ENCODE peak calls at places on chromosome 20, in nine cellular contexts. N is left cardiac atrium; W is GM23338; D is GM18507; T is amygdala; P is fibroblast of the conjunctiva; Z is activated naive CD4-positive, alpha-beta T cell; A is T-cell; C is ACHN. K is an unnamed sample.

GRCh38 chr20:30811896-30812671 is 445.4 kb upstream of the DEFB115 start:
- DNase-seq in N (peak; percentile 37), W (peak; percentile 80), D (no peak), T (no peak), P (peak; percentile 12), Z (no peak), A (no peak), C (peak; percentile 16), K (no peak)

GRCh38 chr20:62202083-62202395 is 18.0 kb downstream of the HRH3 start:
- DNase-seq in N (peak; percentile 5), W (no peak), D (no peak), T (no peak), P (no peak), Z (no peak), A (no peak), C (no peak), K (no peak)

GRCh38 chr20:50224553-50225255 is 34.1 kb downstream of the CEBPB start:
- DNase-seq in N (peak; percentile 73), W (peak; percentile 47), D (no peak), T (no peak), P (peak; percentile 68), Z (no peak), A (no peak), C (peak; percentile 26), K (no peak)

GRCh38 chr20:48102076-48102787 is 317.0 kb upstream of the SULF2 start:
- DNase-seq in N (no peak), W (no peak), D (no peak), T (no peak), P (no peak), Z (no peak), A (no peak), C (no peak), K (no peak)

GRCh38 chr20:4112490-4113420 is 97.4 kb upstream of the RNF24 start:
- DNase-seq in N (peak; percentile 53), W (no peak), D (no peak), T (no peak), P (no peak), Z (no peak), A (no peak), C (peak; percentile 28), K (no peak)

GRCh38 chr20:5147193-5147592 is 20.4 kb downstream of the CDS2 start:
- DNase-seq in N (no peak), W (no peak), D (no peak), T (no peak), P (no peak), Z (no peak), A (no peak), C (no peak), K (no peak)

GRCh38 chr20:49697071-49697470 is 16.6 kb downstream of the B4GALT5 start:
- DNase-seq in N (no peak), W (peak; percentile 49), D (no peak), T (no peak), P (no peak), Z (no peak), A (no peak), C (no peak), K (no peak)

GRCh38 chr20:46708172-46708860 is 1.1 kb upstream of the SLC2A10 start:
- DNase-seq in N (no peak), W (peak; percentile 88), D (no peak), T (no peak), P (no peak), Z (no peak), A (no peak), C (no peak), K (no peak)

GRCh38 chr20:33169176-33169794 is 1.3 kb downstream of the BPIFA2 start:
- DNase-seq in N (no peak), W (peak; percentile 75), D (no peak), T (no peak), P (no peak), Z (no peak), A (no peak), C (no peak), K (no peak)

GRCh38 chr20:20454850-20455627 is 87.1 kb downstream of the INSM1 start:
- DNase-seq in N (no peak), W (no peak), D (no peak), T (no peak), P (no peak), Z (no peak), A (no peak), C (no peak), K (no peak)

GRCh38 chr20:47330933-47331708 is 25.4 kb downstream of the ZMYND8 start:
- DNase-seq in N (no peak), W (no peak), D (no peak), T (no peak), P (peak; percentile 85), Z (no peak), A (no peak), C (peak; percentile 77), K (no peak)

GRCh38 chr20:25623225-25623735 is 534 bp downstream of the NANP start:
- DNase-seq in N (peak; percentile 60), W (peak; percentile 27), D (no peak), T (no peak), P (no peak), Z (no peak), A (no peak), C (peak; percentile 35), K (no peak)

GRCh38 chr20:61533231-61533631 is 281.2 kb downstream of the CDH4 start:
- DNase-seq in N (no peak), W (no peak), D (no peak), T (no peak), P (no peak), Z (no peak), A (no peak), C (no peak), K (no peak)

GRCh38 chr20:52062452-52063209 is 128.9 kb downstream of the ZFP64 start:
- DNase-seq in N (no peak), W (no peak), D (no peak), T (no peak), P (no peak), Z (no peak), A (no peak), C (no peak), K (no peak)

GRCh38 chr20:48658198-48658476 is 169.7 kb downstream of the PREX1 start:
- DNase-seq in N (no peak), W (no peak), D (no peak), T (no peak), P (no peak), Z (no peak), A (no peak), C (no peak), K (no peak)

GRCh38 chr20:8646026-8646425 is 422.9 kb upstream of the PLCB4 start:
- DNase-seq in N (no peak), W (no peak), D (no peak), T (no peak), P (peak; percentile 31), Z (no peak), A (no peak), C (no peak), K (no peak)

GRCh38 chr20:47936612-47937011 is 151.3 kb upstream of the SULF2 start:
- DNase-seq in N (no peak), W (no peak), D (no peak), T (no peak), P (no peak), Z (no peak), A (no peak), C (no peak), K (no peak)

GRCh38 chr20:11173936-11174335 is 500.1 kb upstream of the JAG1 start:
- DNase-seq in N (no peak), W (no peak), D (no peak), T (no peak), P (no peak), Z (no peak), A (no peak), C (no peak), K (no peak)

GRCh38 chr20:14580426-14581074 is 243.1 kb upstream of the FLRT3 start:
- DNase-seq in N (no peak), W (no peak), D (no peak), T (no peak), P (no peak), Z (no peak), A (no peak), C (no peak), K (no peak)

GRCh38 chr20:38473353-38473795 is 731 bp downstream of the RALGAPB start:
- DNase-seq in N (no peak), W (no peak), D (no peak), T (no peak), P (no peak), Z (no peak), A (no peak), C (peak; percentile 28), K (no peak)

GRCh38 chr20:63178889-63179751 is 36.8 kb downstream of the YTHDF1 start:
- DNase-seq in N (peak; percentile 39), W (peak; percentile 53), D (peak; percentile 60), T (peak; percentile 17), P (no peak), Z (peak; percentile 21), A (peak; percentile 70), C (peak; percentile 12), K (no peak)

GRCh38 chr20:63898882-63899558 is 4.1 kb downstream of the DNAJC5 start:
- DNase-seq in N (peak; percentile 43), W (no peak), D (no peak), T (no peak), P (no peak), Z (no peak), A (no peak), C (no peak), K (no peak)

GRCh38 chr20:62365814-62366369 is 1.2 kb downstream of the LAMA5 start:
- DNase-seq in N (peak; percentile 49), W (peak; percentile 67), D (no peak), T (no peak), P (no peak), Z (no peak), A (no peak), C (no peak), K (no peak)

GRCh38 chr20:18416478-18416877 is 50.4 kb downstream of the DZANK1 start:
- DNase-seq in N (no peak), W (no peak), D (no peak), T (no peak), P (no peak), Z (no peak), A (no peak), C (no peak), K (no peak)

GRCh38 chr20:57048027-57048869 is 218.2 kb downstream of the BMP7 start:
- DNase-seq in N (no peak), W (peak; percentile 76), D (peak; percentile 36), T (no peak), P (no peak), Z (no peak), A (no peak), C (peak; percentile 38), K (no peak)

GRCh38 chr20:24631173-24631505 is 161.7 kb downstream of the SYNDIG1 start:
- DNase-seq in N (no peak), W (no peak), D (no peak), T (no peak), P (no peak), Z (no peak), A (no peak), C (no peak), K (no peak)

GRCh38 chr20:46135856-46136633 is 17.9 kb downstream of the CD40 start:
- DNase-seq in N (no peak), W (peak; percentile 21), D (no peak), T (no peak), P (no peak), Z (no peak), A (no peak), C (no peak), K (no peak)

GRCh38 chr20:20201124-20201523 is 148.8 kb downstream of the CFAP61 start:
- DNase-seq in N (no peak), W (no peak), D (no peak), T (no peak), P (no peak), Z (no peak), A (no peak), C (no peak), K (no peak)

GRCh38 chr20:57829336-57829735 is 119.5 kb upstream of the PMEPA1 start:
- DNase-seq in N (no peak), W (no peak), D (no peak), T (no peak), P (no peak), Z (no peak), A (no peak), C (no peak), K (no peak)

GRCh38 chr20:62900692-62901584 is 25.4 kb downstream of the DIDO1 start:
- DNase-seq in N (no peak), W (peak; percentile 73), D (no peak), T (no peak), P (no peak), Z (no peak), A (peak; percentile 44), C (no peak), K (no peak)

GRCh38 chr20:58953050-58953449 is 28.0 kb upstream of the NELFCD start:
- DNase-seq in N (no peak), W (no peak), D (no peak), T (no peak), P (no peak), Z (no peak), A (no peak), C (no peak), K (no peak)